ENCODE peak calls at places on chromosomes 2 and 18, in seven cellular contexts. One of them, this sample, is unnamed.

GRCh38 chr2:30412392-30413321 is 34.4 kb upstream of the LCLAT1 start:
- DNase-seq in mesothelial cell of epicardium: no peak
- DNase-seq in H54: no peak
- DNase-seq in CD8-positive, alpha-beta memory T cell: no peak
- DNase-seq in iPS DF 6.9: no peak
- DNase-seq in activated CD4-positive, alpha-beta T cell treated with anti-CD3 and anti-CD28 coated beads for 1 hour: no peak
- DNase-seq in neural progenitor cell: no peak
- DNase-seq in this sample: no peak

GRCh38 chr2:196481323-196481695 is 158.2 kb upstream of the CCDC150 start:
- DNase-seq in mesothelial cell of epicardium: no peak
- DNase-seq in H54: no peak
- DNase-seq in CD8-positive, alpha-beta memory T cell: no peak
- DNase-seq in iPS DF 6.9: no peak
- DNase-seq in activated CD4-positive, alpha-beta T cell treated with anti-CD3 and anti-CD28 coated beads for 1 hour: no peak
- DNase-seq in neural progenitor cell: no peak
- DNase-seq in this sample: no peak

GRCh38 chr18:48636436-48636835 is 97.6 kb downstream of the CTIF start:
- DNase-seq in mesothelial cell of epicardium: no peak
- DNase-seq in H54: no peak
- DNase-seq in CD8-positive, alpha-beta memory T cell: no peak
- DNase-seq in iPS DF 6.9: no peak
- DNase-seq in activated CD4-positive, alpha-beta T cell treated with anti-CD3 and anti-CD28 coated beads for 1 hour: no peak
- DNase-seq in neural progenitor cell: no peak
- DNase-seq in this sample: no peak

GRCh38 chr2:215601990-215602721 is 166.3 kb upstream of the FN1 start:
- DNase-seq in mesothelial cell of epicardium: no peak
- DNase-seq in H54: no peak
- DNase-seq in CD8-positive, alpha-beta memory T cell: no peak
- DNase-seq in iPS DF 6.9: no peak
- DNase-seq in activated CD4-positive, alpha-beta T cell treated with anti-CD3 and anti-CD28 coated beads for 1 hour: no peak
- DNase-seq in neural progenitor cell: no peak
- DNase-seq in this sample: no peak

GRCh38 chr18:79559121-79559835 is 120.3 kb upstream of the CTDP1 start:
- DNase-seq in mesothelial cell of epicardium: no peak
- DNase-seq in H54: no peak
- DNase-seq in CD8-positive, alpha-beta memory T cell: no peak
- DNase-seq in iPS DF 6.9: no peak
- DNase-seq in activated CD4-positive, alpha-beta T cell treated with anti-CD3 and anti-CD28 coated beads for 1 hour: no peak
- DNase-seq in neural progenitor cell: no peak
- DNase-seq in this sample: no peak

GRCh38 chr2:178286636-178287035 is 92.3 kb downstream of the OSBPL6 start:
- DNase-seq in mesothelial cell of epicardium: no peak
- DNase-seq in H54: no peak
- DNase-seq in CD8-positive, alpha-beta memory T cell: no peak
- DNase-seq in iPS DF 6.9: no peak
- DNase-seq in activated CD4-positive, alpha-beta T cell treated with anti-CD3 and anti-CD28 coated beads for 1 hour: no peak
- DNase-seq in neural progenitor cell: no peak
- DNase-seq in this sample: no peak

GRCh38 chr2:59301466-59302402 is 1060.6 kb upstream of the FANCL start:
- DNase-seq in mesothelial cell of epicardium: peak
- DNase-seq in H54: peak
- DNase-seq in CD8-positive, alpha-beta memory T cell: peak
- DNase-seq in iPS DF 6.9: peak
- DNase-seq in activated CD4-positive, alpha-beta T cell treated with anti-CD3 and anti-CD28 coated beads for 1 hour: no peak
- DNase-seq in neural progenitor cell: peak
- DNase-seq in this sample: peak

GRCh38 chr2:48251437-48252148 is 278.4 kb upstream of the STON1 start:
- DNase-seq in mesothelial cell of epicardium: no peak
- DNase-seq in H54: no peak
- DNase-seq in CD8-positive, alpha-beta memory T cell: no peak
- DNase-seq in iPS DF 6.9: no peak
- DNase-seq in activated CD4-positive, alpha-beta T cell treated with anti-CD3 and anti-CD28 coated beads for 1 hour: no peak
- DNase-seq in neural progenitor cell: no peak
- DNase-seq in this sample: no peak

GRCh38 chr2:10239561-10239967 is 63.1 kb upstream of the HPCAL1 start:
- DNase-seq in mesothelial cell of epicardium: no peak
- DNase-seq in H54: no peak
- DNase-seq in CD8-positive, alpha-beta memory T cell: no peak
- DNase-seq in iPS DF 6.9: no peak
- DNase-seq in activated CD4-positive, alpha-beta T cell treated with anti-CD3 and anti-CD28 coated beads for 1 hour: no peak
- DNase-seq in neural progenitor cell: no peak
- DNase-seq in this sample: no peak

GRCh38 chr18:46335551-46336059 is 231.4 kb downstream of the HAUS1 start:
- DNase-seq in mesothelial cell of epicardium: no peak
- DNase-seq in H54: no peak
- DNase-seq in CD8-positive, alpha-beta memory T cell: no peak
- DNase-seq in iPS DF 6.9: peak
- DNase-seq in activated CD4-positive, alpha-beta T cell treated with anti-CD3 and anti-CD28 coated beads for 1 hour: no peak
- DNase-seq in neural progenitor cell: peak
- DNase-seq in this sample: no peak

GRCh38 chr2:200725620-200726019 is 86.1 kb upstream of the BZW1 start:
- DNase-seq in mesothelial cell of epicardium: no peak
- DNase-seq in H54: no peak
- DNase-seq in CD8-positive, alpha-beta memory T cell: no peak
- DNase-seq in iPS DF 6.9: no peak
- DNase-seq in activated CD4-positive, alpha-beta T cell treated with anti-CD3 and anti-CD28 coated beads for 1 hour: no peak
- DNase-seq in neural progenitor cell: no peak
- DNase-seq in this sample: no peak

GRCh38 chr2:64730551-64731305 is 77.0 kb upstream of the SERTAD2 start:
- DNase-seq in mesothelial cell of epicardium: no peak
- DNase-seq in H54: peak
- DNase-seq in CD8-positive, alpha-beta memory T cell: peak
- DNase-seq in iPS DF 6.9: no peak
- DNase-seq in activated CD4-positive, alpha-beta T cell treated with anti-CD3 and anti-CD28 coated beads for 1 hour: peak
- DNase-seq in neural progenitor cell: peak
- DNase-seq in this sample: no peak

GRCh38 chr2:30695749-30696148 is 111.5 kb downstream of the CAPN13 start:
- DNase-seq in mesothelial cell of epicardium: no peak
- DNase-seq in H54: no peak
- DNase-seq in CD8-positive, alpha-beta memory T cell: no peak
- DNase-seq in iPS DF 6.9: no peak
- DNase-seq in activated CD4-positive, alpha-beta T cell treated with anti-CD3 and anti-CD28 coated beads for 1 hour: no peak
- DNase-seq in neural progenitor cell: no peak
- DNase-seq in this sample: no peak

GRCh38 chr2:188333751-188334524 is 42.3 kb downstream of the GULP1 start:
- DNase-seq in mesothelial cell of epicardium: no peak
- DNase-seq in H54: no peak
- DNase-seq in CD8-positive, alpha-beta memory T cell: no peak
- DNase-seq in iPS DF 6.9: no peak
- DNase-seq in activated CD4-positive, alpha-beta T cell treated with anti-CD3 and anti-CD28 coated beads for 1 hour: no peak
- DNase-seq in neural progenitor cell: peak
- DNase-seq in this sample: no peak

GRCh38 chr2:1653956-1654695 is 90.2 kb downstream of the PXDN start:
- DNase-seq in mesothelial cell of epicardium: no peak
- DNase-seq in H54: no peak
- DNase-seq in CD8-positive, alpha-beta memory T cell: no peak
- DNase-seq in iPS DF 6.9: no peak
- DNase-seq in activated CD4-positive, alpha-beta T cell treated with anti-CD3 and anti-CD28 coated beads for 1 hour: no peak
- DNase-seq in neural progenitor cell: no peak
- DNase-seq in this sample: no peak

GRCh38 chr18:44458777-44459176 is 221.9 kb upstream of the SETBP1 start:
- DNase-seq in mesothelial cell of epicardium: no peak
- DNase-seq in H54: no peak
- DNase-seq in CD8-positive, alpha-beta memory T cell: no peak
- DNase-seq in iPS DF 6.9: no peak
- DNase-seq in activated CD4-positive, alpha-beta T cell treated with anti-CD3 and anti-CD28 coated beads for 1 hour: no peak
- DNase-seq in neural progenitor cell: no peak
- DNase-seq in this sample: no peak

GRCh38 chr2:32715981-32716380 is 88.1 kb downstream of the TTC27 start:
- DNase-seq in mesothelial cell of epicardium: no peak
- DNase-seq in H54: no peak
- DNase-seq in CD8-positive, alpha-beta memory T cell: no peak
- DNase-seq in iPS DF 6.9: no peak
- DNase-seq in activated CD4-positive, alpha-beta T cell treated with anti-CD3 and anti-CD28 coated beads for 1 hour: no peak
- DNase-seq in neural progenitor cell: no peak
- DNase-seq in this sample: no peak

GRCh38 chr2:173658946-173659371 is 304.3 kb downstream of the CDCA7 start:
- DNase-seq in mesothelial cell of epicardium: no peak
- DNase-seq in H54: no peak
- DNase-seq in CD8-positive, alpha-beta memory T cell: no peak
- DNase-seq in iPS DF 6.9: no peak
- DNase-seq in activated CD4-positive, alpha-beta T cell treated with anti-CD3 and anti-CD28 coated beads for 1 hour: no peak
- DNase-seq in neural progenitor cell: no peak
- DNase-seq in this sample: no peak

GRCh38 chr2:109453596-109453995 is 160.2 kb downstream of the SEPTIN10 start:
- DNase-seq in mesothelial cell of epicardium: no peak
- DNase-seq in H54: no peak
- DNase-seq in CD8-positive, alpha-beta memory T cell: no peak
- DNase-seq in iPS DF 6.9: no peak
- DNase-seq in activated CD4-positive, alpha-beta T cell treated with anti-CD3 and anti-CD28 coated beads for 1 hour: no peak
- DNase-seq in neural progenitor cell: no peak
- DNase-seq in this sample: no peak

GRCh38 chr2:19540739-19541503 is 182.5 kb upstream of the OSR1 start:
- DNase-seq in mesothelial cell of epicardium: no peak
- DNase-seq in H54: peak
- DNase-seq in CD8-positive, alpha-beta memory T cell: no peak
- DNase-seq in iPS DF 6.9: no peak
- DNase-seq in activated CD4-positive, alpha-beta T cell treated with anti-CD3 and anti-CD28 coated beads for 1 hour: no peak
- DNase-seq in neural progenitor cell: no peak
- DNase-seq in this sample: no peak

GRCh38 chr2:235676536-235676799 is 182.6 kb downstream of the AGAP1 start:
- DNase-seq in mesothelial cell of epicardium: no peak
- DNase-seq in H54: no peak
- DNase-seq in CD8-positive, alpha-beta memory T cell: no peak
- DNase-seq in iPS DF 6.9: no peak
- DNase-seq in activated CD4-positive, alpha-beta T cell treated with anti-CD3 and anti-CD28 coated beads for 1 hour: no peak
- DNase-seq in neural progenitor cell: no peak
- DNase-seq in this sample: no peak

GRCh38 chr2:84482588-84482987 is 23.5 kb upstream of the SUCLG1 start:
- DNase-seq in mesothelial cell of epicardium: no peak
- DNase-seq in H54: no peak
- DNase-seq in CD8-positive, alpha-beta memory T cell: no peak
- DNase-seq in iPS DF 6.9: no peak
- DNase-seq in activated CD4-positive, alpha-beta T cell treated with anti-CD3 and anti-CD28 coated beads for 1 hour: no peak
- DNase-seq in neural progenitor cell: no peak
- DNase-seq in this sample: no peak

GRCh38 chr2:187553908-187554703 is at the start of gene TFPI:
- DNase-seq in mesothelial cell of epicardium: no peak
- DNase-seq in H54: no peak
- DNase-seq in CD8-positive, alpha-beta memory T cell: no peak
- DNase-seq in iPS DF 6.9: no peak
- DNase-seq in activated CD4-positive, alpha-beta T cell treated with anti-CD3 and anti-CD28 coated beads for 1 hour: no peak
- DNase-seq in neural progenitor cell: peak
- DNase-seq in this sample: no peak

GRCh38 chr2:118989481-118989880 is 47.5 kb downstream of the MARCO start:
- DNase-seq in mesothelial cell of epicardium: no peak
- DNase-seq in H54: no peak
- DNase-seq in CD8-positive, alpha-beta memory T cell: no peak
- DNase-seq in iPS DF 6.9: no peak
- DNase-seq in activated CD4-positive, alpha-beta T cell treated with anti-CD3 and anti-CD28 coated beads for 1 hour: no peak
- DNase-seq in neural progenitor cell: no peak
- DNase-seq in this sample: no peak

GRCh38 chr2:177397501-177398289 is 5.1 kb downstream of the AGPS start:
- DNase-seq in mesothelial cell of epicardium: no peak
- DNase-seq in H54: no peak
- DNase-seq in CD8-positive, alpha-beta memory T cell: no peak
- DNase-seq in iPS DF 6.9: no peak
- DNase-seq in activated CD4-positive, alpha-beta T cell treated with anti-CD3 and anti-CD28 coated beads for 1 hour: no peak
- DNase-seq in neural progenitor cell: no peak
- DNase-seq in this sample: no peak

This sample was measured in iPS DF 19.7.